ENCODE peak calls at places on chromosomes 4 and X, in six cellular contexts. I is activated T-cell treated with anti-CD3 and anti-CD28 coated beads, Interleukin-2, amount 50 U/mL, for 72 hours; B is epithelial cell of esophagus; Q is globus pallidus; D is epithelial cell of prostate; R is SHP77. T is an unnamed sample.

GRCh38 chr4:10722957-10723356 is 38.4 kb upstream of the CLNK start:
- DNase-seq in I (no peak), B (no peak), Q (no peak), D (no peak), R (no peak), T (no peak)

GRCh38 chr4:174869334-174869733 is 40.3 kb upstream of the GLRA3 start:
- DNase-seq in I (no peak), B (no peak), Q (no peak), D (no peak), R (no peak), T (no peak)

GRCh38 chr4:8325284-8325973 is 55.9 kb downstream of the HTRA3 start:
- DNase-seq in I (no peak), B (no peak), Q (no peak), D (no peak), R (no peak), T (no peak)

GRCh38 chrX:140775211-140775610 is 65.7 kb downstream of the LINC00632 start:
- DNase-seq in I (no peak), B (no peak), Q (no peak), D (no peak), R (no peak), T (no peak)

GRCh38 chr4:83771113-83771705 is 235.3 kb downstream of the GPAT3 start:
- DNase-seq in I (peak), B (peak), Q (peak), D (no peak), R (peak), T (peak)

GRCh38 chr4:78720994-78721677 is 55.0 kb upstream of the BMP2K start:
- DNase-seq in I (peak), B (no peak), Q (peak), D (no peak), R (no peak), T (peak)

GRCh38 chr4:112251044-112251632 is 19.6 kb downstream of the AP1AR start:
- DNase-seq in I (no peak), B (peak), Q (no peak), D (no peak), R (no peak), T (no peak)

GRCh38 chrX:27336466-27337091 is 126.6 kb downstream of the PPP4R3C start:
- DNase-seq in I (peak), B (peak), Q (peak), D (no peak), R (peak), T (peak)

GRCh38 chrX:69045616-69046345 is 119.5 kb downstream of the PJA1 start:
- DNase-seq in I (no peak), B (no peak), Q (no peak), D (no peak), R (no peak), T (no peak)

GRCh38 chrX:155009994-155010472 is 12.5 kb downstream of the F8 start:
- DNase-seq in I (no peak), B (no peak), Q (no peak), D (no peak), R (no peak), T (no peak)

GRCh38 chr4:101277661-101278060 is 69.7 kb downstream of the PPP3CA start:
- DNase-seq in I (no peak), B (peak), Q (no peak), D (no peak), R (no peak), T (no peak)

GRCh38 chr4:135365065-135365464 is 1163.5 kb upstream of the PABPC4L start:
- DNase-seq in I (no peak), B (no peak), Q (no peak), D (no peak), R (no peak), T (no peak)

GRCh38 chrX:85980286-85980685 is 67.1 kb downstream of the CHM start:
- DNase-seq in I (no peak), B (no peak), Q (no peak), D (no peak), R (no peak), T (no peak)

GRCh38 chr4:92483341-92483740 is 179.6 kb downstream of the GRID2 start:
- DNase-seq in I (no peak), B (no peak), Q (no peak), D (no peak), R (no peak), T (no peak)

GRCh38 chr4:76892601-76893000 is 5.3 kb downstream of the SOWAHB start:
- DNase-seq in I (no peak), B (peak), Q (no peak), D (peak), R (no peak), T (no peak)

GRCh38 chr4:189409158-189409557 is 531.5 kb upstream of the FRG1 start:
- DNase-seq in I (no peak), B (no peak), Q (no peak), D (no peak), R (no peak), T (no peak)

GRCh38 chr4:128830906-128831525 is 21.5 kb downstream of the JADE1 start:
- DNase-seq in I (no peak), B (no peak), Q (no peak), D (no peak), R (no peak), T (no peak)

GRCh38 chr4:72546456-72546855 is 22.6 kb downstream of the ADAMTS3 start:
- DNase-seq in I (no peak), B (no peak), Q (no peak), D (no peak), R (no peak), T (no peak)

GRCh38 chr4:154595807-154596206 is 5.3 kb upstream of the FGA start:
- DNase-seq in I (no peak), B (peak), Q (no peak), D (peak), R (no peak), T (no peak)

GRCh38 chr4:172202480-172203076 is 389.4 kb downstream of the GALNTL6 start:
- DNase-seq in I (no peak), B (peak), Q (peak), D (no peak), R (no peak), T (peak)

GRCh38 chr4:80017125-80017854 is 55.7 kb downstream of the ANTXR2 start:
- DNase-seq in I (no peak), B (peak), Q (no peak), D (peak), R (no peak), T (no peak)

GRCh38 chr4:1826531-1827350 is 29.2 kb downstream of the LETM1 start:
- DNase-seq in I (no peak), B (no peak), Q (no peak), D (no peak), R (no peak), T (no peak)

GRCh38 chr4:1033840-1034551 is 22.6 kb downstream of the FGFRL1 start:
- DNase-seq in I (no peak), B (no peak), Q (peak), D (no peak), R (no peak), T (no peak)

GRCh38 chr4:118823471-118823870 is 12.5 kb downstream of the SEC24D start:
- DNase-seq in I (no peak), B (peak), Q (no peak), D (no peak), R (no peak), T (no peak)

GRCh38 chr4:150010525-150011126 is 67.6 kb upstream of the DCLK2 start:
- DNase-seq in I (no peak), B (peak), Q (peak), D (no peak), R (peak), T (peak)

T was measured in GM20000.